ENCODE peak calls at places on chromosomes 3 and 15, in ten cellular contexts. R is colonic mucosa; S is NCI-H345; T is naive thymus-derived CD4-positive, alpha-beta T cell; Y is endothelial cell; F is SK-N-DZ; D is KG1; J is mesothelial cell of epicardium; E is MV-4-11; X is stimulated activated CD8-positive, alpha-beta memory T cell treated with anti-CD3 and anti-CD28 coated beads, Interleukin-2, amount 100 ng/mL, for 48 hours. N is an unnamed sample.

GRCh38 chr3:48952510-48953118 is 34.0 kb downstream of the ARIH2 start:
- DNase-seq in D (no peak), R (peak), E (no peak), F (peak), T (peak), Y (peak), S (no peak), J (no peak), X (peak), N (no peak)

GRCh38 chr3:192831111-192831644 is 86.5 kb downstream of the MB21D2 start:
- DNase-seq in J (no peak), F (no peak), D (no peak), S (no peak), E (peak), Y (no peak), T (no peak), X (no peak), R (no peak), N (no peak)

GRCh38 chr3:97647441-97647840 is 117.1 kb upstream of the ARL6 start:
- DNase-seq in Y (no peak), S (no peak), R (no peak), D (no peak), E (no peak), F (no peak), J (no peak), T (no peak), X (no peak), N (no peak)

GRCh38 chr3:125145751-125146475 is 66.6 kb downstream of the SLC12A8 start:
- DNase-seq in X (no peak), Y (no peak), S (no peak), R (no peak), D (no peak), E (peak), T (no peak), F (no peak), J (no peak), N (no peak)

GRCh38 chr3:57944313-57944580 is 64.0 kb upstream of the FLNB start:
- DNase-seq in F (no peak), D (no peak), J (no peak), R (no peak), Y (no peak), S (no peak), T (no peak), X (no peak), E (no peak), N (no peak)

GRCh38 chr3:118578559-118578958 is 456.1 kb downstream of the IGSF11 start:
- DNase-seq in E (no peak), Y (no peak), D (no peak), S (no peak), T (no peak), R (no peak), J (no peak), X (no peak), F (no peak), N (no peak)

GRCh38 chr3:71652786-71653419 is 69.4 kb upstream of the FOXP1 start:
- DNase-seq in S (peak), F (peak), E (peak), R (peak), X (no peak), J (no peak), T (no peak), D (peak), Y (peak), N (no peak)

GRCh38 chr3:58018892-58019291 is 10.7 kb downstream of the FLNB start:
- DNase-seq in D (no peak), T (no peak), S (no peak), F (no peak), J (no peak), E (no peak), Y (no peak), X (no peak), R (no peak), N (no peak)

GRCh38 chr15:87496109-87496508 is 760.4 kb downstream of the NTRK3 start:
- DNase-seq in F (no peak), X (no peak), E (no peak), T (no peak), S (no peak), J (no peak), R (no peak), D (no peak), Y (no peak), N (no peak)

GRCh38 chr15:80317389-80318169 is 65.6 kb upstream of the CTXND1 start:
- DNase-seq in S (no peak), J (no peak), F (no peak), X (no peak), Y (no peak), T (no peak), E (peak), R (no peak), D (no peak), N (no peak)

GRCh38 chr3:46708401-46709146 is 7.4 kb downstream of the TMIE start:
- DNase-seq in F (no peak), R (no peak), E (no peak), X (no peak), J (no peak), S (no peak), T (no peak), Y (no peak), D (no peak), N (peak)

GRCh38 chr3:134374791-134375541 is 719 bp upstream of the AMOTL2 start:
- DNase-seq in E (no peak), S (peak), J (no peak), T (no peak), X (no peak), D (no peak), F (no peak), R (peak), Y (no peak), N (peak)

GRCh38 chr3:33389908-33390307 is 50.3 kb downstream of the UBP1 start:
- DNase-seq in X (no peak), Y (no peak), T (no peak), E (no peak), S (no peak), F (no peak), R (no peak), D (no peak), J (no peak), N (no peak)

GRCh38 chr3:189273736-189274135 is 102.0 kb downstream of the TPRG1 start:
- DNase-seq in Y (no peak), S (no peak), F (no peak), J (no peak), R (no peak), D (no peak), T (no peak), E (no peak), X (no peak), N (no peak)

GRCh38 chr15:79339588-79340314 is 28.8 kb downstream of the TMED3 start:
- DNase-seq in T (no peak), D (peak), R (no peak), E (peak), S (no peak), J (no peak), F (peak), Y (peak), X (no peak), N (no peak)

GRCh38 chr3:28067014-28067413 is 174.4 kb upstream of the CMC1 start:
- DNase-seq in F (no peak), Y (no peak), R (no peak), J (no peak), S (no peak), T (no peak), X (no peak), E (no peak), D (no peak), N (no peak)

N was measured in coronary artery.